ENCODE peak calls at places on chromosomes 6 and 20, in seven cellular contexts. A is cardiac muscle cell, X is PC-3, U is BJ, V is colonic mucosa, F is AG04450, D is heart left ventricle. R is an unnamed sample. For H3K27me3, the result is how much of the 10 kb centered on the place peaks cover.

GRCh38 chr6:14799928-14800327 is 445.9 kb upstream of the JARID2 start:
- DNase-seq in U (no peak), V (peak), D (no peak), A (peak), X (peak), F (peak), R (peak)

GRCh38 chr20:48668451-48668946 is 159.3 kb downstream of the PREX1 start:
- DNase-seq in D (no peak), X (no peak), A (peak), F (no peak), U (no peak), V (no peak), R (no peak)

GRCh38 chr6:99143108-99143828 is 195.5 kb upstream of the FBXL4 start:
- DNase-seq in F (no peak), D (no peak), A (no peak), V (no peak), U (no peak), X (no peak), R (no peak)

GRCh38 chr6:42279144-42279781 is 61.6 kb upstream of the MRPS10 start:
- DNase-seq in U (no peak), F (no peak), X (peak), D (peak), V (peak), A (peak), R (no peak)

GRCh38 chr20:35478804-35479472 is 23.5 kb downstream of the CEP250 start:
- DNase-seq in F (no peak), V (no peak), D (no peak), U (no peak), A (peak), X (no peak), R (no peak)

GRCh38 chr20:61978491-61978890 is 87.2 kb downstream of the TAF4 start:
- DNase-seq in V (no peak), X (no peak), A (no peak), U (no peak), F (no peak), D (no peak), R (no peak)

GRCh38 chr6:119544325-119545150 is 195.0 kb upstream of the MAN1A1 start:
- DNase-seq in U (no peak), V (no peak), A (peak), F (no peak), D (no peak), X (no peak), R (no peak)

GRCh38 chr20:32466739-32467505 is 108.8 kb downstream of the ASXL1 start:
- DNase-seq in F (no peak), D (peak), X (no peak), A (no peak), V (no peak), U (no peak), R (no peak)

GRCh38 chr6:43475506-43475905 is 1.9 kb upstream of the TJAP1 start:
- DNase-seq in F (no peak), V (no peak), X (no peak), A (no peak), U (no peak), D (no peak), R (no peak)

GRCh38 chr6:26224547-26224912 is 137.3 kb downstream of the HFE start:
- DNase-seq in U (no peak), D (no peak), A (no peak), X (no peak), F (no peak), V (no peak), R (no peak)

GRCh38 chr6:162177733-162178132 is 549.8 kb downstream of the PRKN start:
- DNase-seq in X (no peak), D (no peak), U (no peak), A (peak), F (no peak), V (no peak), R (no peak)

GRCh38 chr6:119346450-119346849 is 3.1 kb downstream of the MAN1A1 start:
- DNase-seq in D (no peak), V (no peak), A (no peak), X (no peak), F (no peak), U (no peak), R (no peak)

GRCh38 chr6:29926081-29926794 is 16.1 kb upstream of the HLA-A start:
- DNase-seq in F (no peak), X (no peak), A (peak), D (peak), V (peak), U (no peak), R (no peak)

GRCh38 chr6:156423829-156424228 is 353.3 kb upstream of the ARID1B start:
- DNase-seq in V (no peak), F (no peak), U (no peak), A (no peak), X (no peak), D (no peak), R (no peak)

GRCh38 chr6:127384007-127384406 is 40.6 kb upstream of the ECHDC1 start:
- DNase-seq in F (no peak), D (no peak), X (no peak), V (no peak), U (no peak), A (peak), R (no peak)

GRCh38 chr6:20348091-20348490 is 53.6 kb upstream of the E2F3 start:
- DNase-seq in V (no peak), A (no peak), X (no peak), F (no peak), U (no peak), D (no peak), R (no peak)

GRCh38 chr20:49424536-49424935 is 57.9 kb downstream of the KCNB1 start:
- DNase-seq in V (no peak), D (no peak), X (no peak), A (no peak), U (no peak), F (no peak), R (no peak)

GRCh38 chr6:149860834-149861602 is 3.1 kb downstream of the LRP11 start:
- DNase-seq in A (no peak), F (no peak), D (no peak), X (no peak), U (no peak), V (no peak), R (no peak)

GRCh38 chr20:54650201-54650722 is 174.9 kb downstream of the DOK5 start:
- DNase-seq in U (no peak), A (no peak), V (no peak), X (no peak), D (no peak), F (no peak), R (no peak)

GRCh38 chr6:85966859-85967258 is 324.2 kb upstream of the SYNCRIP start:
- DNase-seq in X (no peak), A (no peak), V (no peak), F (no peak), U (no peak), D (no peak), R (no peak)

GRCh38 chr20:19770375-19770774 is 12.3 kb downstream of the RIN2 start:
- DNase-seq in D (no peak), F (no peak), X (no peak), U (no peak), V (no peak), A (no peak), R (no peak)

GRCh38 chr6:40996591-40997247 is 42.3 kb downstream of the UNC5CL start:
- DNase-seq in D (no peak), U (no peak), F (no peak), A (peak), V (peak), X (peak), R (no peak)

GRCh38 chr20:55058938-55059337 is 583.5 kb downstream of the DOK5 start:
- DNase-seq in A (no peak), V (no peak), U (no peak), F (no peak), D (no peak), X (no peak), R (no peak)

GRCh38 chr6:79233611-79234149 is 802 bp downstream of the HMGN3 start:
- DNase-seq in V (peak), D (peak), U (peak), F (peak), A (peak), X (peak), R (peak)
- H3K4me3 ChIP-seq in V (peak), D (peak), U (peak), F (peak), A (peak), X (peak), R (peak)

DNA sequence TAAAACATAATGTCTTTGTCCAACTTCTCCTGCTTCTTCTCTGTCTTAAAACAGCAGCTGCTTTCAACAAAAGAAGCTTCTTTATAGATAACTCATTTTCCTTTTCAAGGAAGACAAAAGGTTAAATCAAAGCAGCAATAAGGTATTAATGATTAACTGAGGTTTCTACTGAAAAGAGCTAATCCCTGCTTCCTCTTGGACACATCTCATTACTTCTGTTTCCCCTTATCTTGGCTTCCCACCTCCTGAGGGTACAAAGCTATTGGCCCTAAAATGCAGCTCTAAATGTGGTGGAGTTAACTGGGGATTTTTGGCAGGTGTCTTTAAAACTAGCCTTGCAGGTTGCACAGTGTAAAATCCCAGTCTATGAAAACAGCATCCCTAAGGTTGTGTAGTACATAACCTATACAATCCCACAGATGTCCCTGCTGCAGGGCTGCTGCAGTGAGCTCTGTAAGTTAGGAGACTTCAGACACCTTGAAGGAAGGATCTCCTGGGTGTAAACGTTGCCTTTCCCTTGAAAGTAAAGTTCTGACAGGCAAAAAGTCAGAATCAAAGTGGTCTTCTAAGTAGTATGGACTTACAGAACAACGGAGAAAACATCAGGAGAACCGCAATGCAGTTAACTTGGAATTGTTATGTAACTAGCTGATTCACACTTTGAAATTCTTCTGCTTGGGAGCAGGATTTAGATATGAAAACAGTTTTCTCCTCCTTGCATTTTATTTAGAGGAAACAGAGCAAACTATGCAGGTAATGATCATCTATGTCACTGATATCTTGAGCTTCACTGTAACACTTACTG is 71.7 kb upstream of the TRAF3IP2 start:
- DNase-seq in X (no peak), U (no peak), V (no peak), F (no peak), D (no peak), A (no peak), R (no peak)
- TF ChIP-seq CTCF in X (no peak), U (no peak), V (no peak), F (no peak), D (no peak), A (no peak), R (no peak)

GRCh38 chr6:79167931-79168694 is 66.4 kb downstream of the HMGN3 start:
- DNase-seq in U (no peak), V (no peak), A (peak), D (no peak), X (peak), F (no peak), R (peak)

GRCh38 chr6:79170915-79171314 is 63.6 kb downstream of the HMGN3 start:
- DNase-seq in F (no peak), U (no peak), X (peak), V (no peak), A (peak), D (no peak), R (peak)

GRCh38 chr6:79168695-79168980 is 65.8 kb downstream of the HMGN3 start:
- DNase-seq in F (no peak), X (no peak), V (no peak), D (no peak), U (no peak), A (no peak), R (no peak)

GRCh38 chr6:79173378-79173777 is 61.1 kb downstream of the HMGN3 start:
- DNase-seq in U (no peak), X (no peak), D (no peak), A (no peak), F (no peak), V (no peak), R (no peak)

GRCh38 chr6:79170431-79170830 is 64.1 kb downstream of the HMGN3 start:
- DNase-seq in A (no peak), V (no peak), X (no peak), F (no peak), U (no peak), D (no peak), R (no peak)
- H3K27me3 ChIP-seq in A (under half), V (under half), X (under half), F (under half), U (under half), D (under half), R (under half)

GRCh38 chr20:40641212-40641611 is 47.8 kb downstream of the MAFB start:
- DNase-seq in X (no peak), A (no peak), U (no peak), D (no peak), F (no peak), V (no peak), R (no peak)

GRCh38 chr20:40643891-40644290 is 45.1 kb downstream of the MAFB start:
- DNase-seq in D (no peak), A (peak), F (no peak), V (no peak), X (no peak), U (no peak), R (no peak)

GRCh38 chr20:40640667-40641066 is 48.4 kb downstream of the MAFB start:
- DNase-seq in X (no peak), U (no peak), D (no peak), A (no peak), F (no peak), V (no peak), R (no peak)

GRCh38 chr20:40639956-40640355 is 49.1 kb downstream of the MAFB start:
- DNase-seq in V (no peak), D (no peak), A (no peak), F (no peak), X (no peak), U (no peak), R (no peak)

DNA sequence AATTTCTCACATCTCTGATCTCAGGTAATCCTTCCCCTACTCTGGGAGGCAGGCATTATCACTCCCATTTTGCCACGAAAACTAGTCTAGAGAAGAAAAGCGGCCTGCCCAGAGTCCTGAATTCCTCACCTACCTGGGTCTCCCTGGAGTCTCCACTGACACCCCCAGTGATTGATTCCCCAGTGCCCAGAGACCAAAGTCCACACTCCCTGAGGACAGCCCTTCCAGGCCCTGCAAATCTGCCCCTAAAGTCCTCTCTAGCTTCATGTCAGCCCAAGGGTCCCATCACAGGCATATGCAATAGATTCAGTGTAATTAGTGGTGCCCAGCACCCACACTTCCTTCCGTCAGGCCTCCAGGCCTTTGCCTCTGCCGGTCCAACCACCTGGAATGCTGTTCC is 47.2 kb downstream of the MAFB start:
- DNase-seq in U (no peak), X (no peak), D (no peak), V (no peak), A (no peak), F (no peak), R (no peak)
- H3K4me3 ChIP-seq in U (no peak), X (no peak), D (no peak), V (no peak), A (no peak), F (no peak), R (no peak)

GRCh38 chr20:58702859-58703648 is 10.5 kb downstream of the NPEPL1 start:
- DNase-seq in U (no peak), D (no peak), A (no peak), X (no peak), F (no peak), V (no peak), R (no peak)
- TF ChIP-seq CTCF in U (peak), D (peak), A (peak), X (peak), F (peak), V (no peak), R (peak)

DNA sequence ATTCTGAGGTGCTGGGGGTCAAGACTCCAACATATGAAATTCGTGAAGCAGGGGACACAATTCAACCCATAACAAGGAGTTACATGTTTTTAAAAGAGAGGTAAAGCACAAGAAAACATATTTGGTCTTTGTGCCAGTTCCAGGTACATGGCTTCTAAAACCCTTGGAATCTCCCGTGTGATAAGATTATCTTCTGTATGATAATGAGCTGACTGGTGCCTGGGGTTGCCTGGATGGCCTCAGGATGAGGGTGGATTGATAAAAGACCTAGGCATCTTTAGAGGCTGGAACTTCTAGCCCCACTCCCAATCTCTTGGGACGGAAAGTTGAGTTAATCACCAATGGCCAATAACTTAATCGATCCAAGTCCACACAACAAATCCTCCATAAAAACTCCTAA is 87.0 kb downstream of the FAM217A start:
- DNase-seq in A (no peak), V (no peak), X (no peak), U (no peak), F (no peak), D (no peak), R (no peak)
- H3K27me3 ChIP-seq in A (under half), V (under half), X (under half), U (under half), F (under half), D (under half), R (under half)

DNA sequence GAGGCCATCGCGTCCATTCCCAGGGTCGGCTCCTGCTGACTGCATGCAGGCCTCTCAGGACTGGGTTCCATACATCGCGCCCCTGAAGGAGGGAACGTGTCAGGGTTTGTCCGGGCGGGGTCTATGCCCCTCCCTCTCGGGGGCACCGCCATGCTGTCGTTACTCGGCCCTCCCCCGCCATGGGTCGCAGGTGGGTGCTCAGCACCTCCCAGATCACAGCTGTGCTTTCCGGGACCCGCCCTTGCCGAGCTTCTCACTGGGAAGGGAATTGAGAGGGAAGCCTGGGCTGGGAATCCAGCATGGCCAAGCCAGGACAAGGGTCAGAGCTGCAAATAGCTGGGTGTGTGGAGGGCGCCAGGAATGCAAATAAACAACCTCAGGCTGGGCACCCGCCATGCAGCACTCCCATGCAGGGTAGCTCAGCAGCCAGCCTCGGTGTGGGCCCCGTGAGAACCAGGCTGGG is at the start of gene FRMD1:
- DNase-seq in A (no peak), X (no peak), V (peak), D (no peak), U (no peak), F (no peak), R (no peak)
- H3K4me3 ChIP-seq in A (no peak), X (no peak), V (peak), D (no peak), U (no peak), F (no peak), R (no peak)

GRCh38 chr6:24599686-24600399 is 46.1 kb downstream of the KIAA0319 start:
- DNase-seq in F (no peak), U (no peak), X (no peak), D (no peak), V (no peak), A (no peak), R (no peak)

GRCh38 chr6:24603241-24603640 is 42.8 kb downstream of the KIAA0319 start:
- DNase-seq in U (no peak), D (no peak), X (no peak), V (no peak), A (peak), F (no peak), R (no peak)

GRCh38 chr6:24596717-24597116 is 49.3 kb downstream of the KIAA0319 start:
- DNase-seq in F (no peak), X (no peak), V (no peak), D (no peak), U (no peak), A (no peak), R (no peak)

GRCh38 chr6:24599179-24599578 is 46.8 kb downstream of the KIAA0319 start:
- DNase-seq in F (no peak), D (no peak), V (no peak), U (no peak), X (no peak), A (no peak), R (no peak)

DNA sequence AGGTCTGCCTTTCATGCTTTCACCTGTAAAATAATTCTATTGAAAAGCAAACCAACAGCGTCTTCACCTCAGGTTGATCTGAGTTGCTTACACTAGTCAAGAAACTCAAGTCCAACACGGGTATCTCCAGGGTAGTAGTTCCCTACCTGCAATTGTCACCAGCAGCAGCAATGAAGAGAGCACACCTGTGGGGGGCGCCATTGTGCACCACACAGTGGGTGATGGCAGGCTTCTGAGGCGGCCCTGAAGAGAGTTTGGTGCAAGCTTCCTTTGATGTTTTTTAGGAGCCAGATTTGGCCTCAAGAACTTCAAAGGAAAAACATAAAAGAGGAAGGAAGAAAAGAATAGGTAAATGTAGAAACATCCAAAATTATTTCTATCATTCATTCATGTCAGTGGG is 45.1 kb downstream of the KIAA0319 start:
- DNase-seq in D (no peak), X (no peak), F (no peak), A (no peak), V (no peak), U (no peak), R (no peak)
- TF ChIP-seq CTCF in D (no peak), X (peak), F (no peak), A (no peak), V (no peak), U (no peak), R (no peak)

DNA sequence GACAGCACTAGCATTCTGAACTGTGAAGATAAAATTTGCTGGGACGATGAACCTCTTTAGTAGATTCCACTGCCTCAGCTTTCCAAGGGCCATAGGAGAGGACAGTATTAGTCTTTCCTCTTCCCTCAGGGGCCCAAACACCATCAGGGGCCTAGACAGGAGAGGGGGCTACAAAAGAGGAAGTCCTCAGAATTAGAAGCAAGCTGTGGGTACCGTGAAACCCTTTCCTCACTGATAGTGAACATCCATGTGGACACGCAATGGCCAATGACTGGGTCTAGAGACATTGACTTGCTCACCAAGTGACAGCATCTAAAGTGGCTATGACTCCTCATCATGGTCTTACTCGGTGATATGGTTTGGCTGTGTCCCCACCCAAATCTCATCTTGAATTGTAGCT is 68.1 kb upstream of the UST start:
- DNase-seq in X (no peak), F (no peak), A (no peak), V (no peak), U (no peak), D (no peak), R (no peak)
- H3K27me3 ChIP-seq in X (under half), F (under half), A (under half), V (under half), U (under half), D (under half), R (under half)

R was measured in kidney epithelial cell.